ENCODE peak calls at places on chromosomes 3 and 15, in six cellular contexts. T is astrocyte, Z is adipocyte, C is sigmoid colon, E is neuronal stem cell, D is OCI-LY7. L is an unnamed sample. For H3K4me1, the result is how much of the 10 kb centered on the place peaks cover.

GRCh38 chr15:88674661-88675060 is 35.8 kb downstream of the ISG20 start:
- DNase-seq in T (no peak), Z (no peak), C (no peak), E (no peak), D (no peak), L (no peak)

GRCh38 chr3:157204431-157204830 is 44.5 kb upstream of the CCNL1 start:
- DNase-seq in T (peak), Z (peak), C (no peak), E (no peak), D (no peak), L (no peak)

GRCh38 chr3:112358311-112358780 is 25.4 kb downstream of the CD200 start:
- DNase-seq in T (peak), Z (no peak), C (no peak), E (no peak), D (peak), L (no peak)

GRCh38 chr15:67948215-67948614 is 105.9 kb upstream of the PIAS1 start:
- DNase-seq in T (no peak), Z (no peak), C (no peak), E (no peak), D (no peak), L (no peak)

GRCh38 chr3:31977736-31978135 is 3.3 kb downstream of the OSBPL10 start:
- DNase-seq in T (no peak), Z (peak), C (no peak), E (no peak), D (no peak), L (no peak)

GRCh38 chr3:113697192-113698090 is 999 bp upstream of the USF3 start:
- DNase-seq in T (no peak), Z (peak), C (peak), E (no peak), D (peak), L (no peak)

GRCh38 chr15:33098082-33099058 is 96.1 kb downstream of the FMN1 start:
- DNase-seq in T (peak), Z (peak), C (no peak), E (no peak), D (no peak), L (no peak)

GRCh38 chr3:168608926-168609325 is 513.2 kb upstream of the GOLIM4 start:
- DNase-seq in T (no peak), Z (no peak), C (no peak), E (no peak), D (no peak), L (no peak)

GRCh38 chr15:97502038-97502437 is 458.5 kb upstream of the ARRDC4 start:
- DNase-seq in T (peak), Z (no peak), C (no peak), E (no peak), D (no peak), L (no peak)

GRCh38 chr15:48643776-48644497 is 1.6 kb downstream of the FBN1 start:
- DNase-seq in T (no peak), Z (peak), C (no peak), E (no peak), D (no peak), L (no peak)

GRCh38 chr15:29968099-29968892 is 114.5 kb upstream of the GOLGA8J start:
- DNase-seq in T (peak), Z (peak), C (no peak), E (peak), D (no peak), L (no peak)

GRCh38 chr15:68620721-68621528 is 42.1 kb downstream of the CORO2B start:
- DNase-seq in T (peak), Z (peak), C (peak), E (no peak), D (no peak), L (no peak)

DNA sequence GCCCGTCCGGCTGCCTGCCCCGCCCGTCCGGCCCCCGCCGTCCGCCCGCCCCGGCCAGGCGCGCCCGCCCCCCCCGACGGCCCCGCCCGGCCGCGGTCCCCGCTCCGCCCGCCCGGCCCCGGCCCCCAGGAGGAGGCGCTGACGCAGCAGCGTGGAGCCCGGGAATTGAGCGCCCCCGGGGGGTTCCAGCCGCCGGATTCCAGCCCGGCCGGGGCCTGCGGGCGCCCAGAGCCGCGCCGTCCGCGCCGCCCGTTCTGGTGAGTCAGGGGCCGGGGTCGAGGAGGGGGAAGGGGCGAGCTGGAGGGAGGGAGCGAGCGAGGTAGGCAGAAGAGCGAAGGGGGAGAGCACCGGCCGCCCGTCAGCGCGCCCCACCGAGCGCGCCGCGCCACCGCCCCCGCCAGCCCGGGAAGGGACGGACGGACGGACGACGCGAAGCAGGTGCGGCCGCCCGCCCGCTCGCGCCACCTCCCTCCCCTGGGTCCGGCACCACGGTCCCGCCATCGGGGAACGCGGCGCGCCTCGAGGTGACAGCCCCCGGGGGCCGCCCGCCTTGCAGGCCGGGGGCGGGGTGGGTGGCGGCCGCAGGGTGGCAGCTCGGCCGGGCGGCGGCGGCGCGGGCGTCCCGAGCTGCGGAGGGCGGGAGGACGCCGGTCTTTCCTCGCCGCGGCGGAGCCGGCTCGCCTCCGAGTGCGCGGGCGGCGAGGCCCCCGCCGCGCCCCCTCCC is 421 bp downstream of the BAHD1 start:
- DNase-seq in T (no peak), Z (peak), C (no peak), E (peak), D (peak), L (no peak)
- H3K4me1 ChIP-seq in T (under half), Z (under half), C (half or more), E (half or more), D (under half), L (under half)

GRCh38 chr3:45417949-45418847 is 29.8 kb downstream of the LARS2 start:
- DNase-seq in T (no peak), Z (no peak), C (no peak), E (no peak), D (no peak), L (no peak)
- H3K4me1 ChIP-seq in T (under half), Z (under half), C (under half), E (under half), D (under half), L (under half)

GRCh38 chr3:149536429-149536828 is 61.9 kb downstream of the TM4SF4 start:
- DNase-seq in T (peak), Z (no peak), C (peak), E (peak), D (no peak), L (peak)
- H3K4me1 ChIP-seq in T (half or more), Z (half or more), C (half or more), E (half or more), D (under half), L (under half)

GRCh38 chr3:37935756-37936666 is 54.6 kb upstream of the VILL start:
- DNase-seq in T (peak), Z (peak), C (no peak), E (peak), D (no peak), L (no peak)
- H3K4me1 ChIP-seq in T (under half), Z (under half), C (half or more), E (under half), D (under half), L (under half)

GRCh38 chr3:16510620-16511319 is 2.7 kb downstream of the RFTN1 start:
- DNase-seq in T (no peak), Z (no peak), C (no peak), E (no peak), D (peak), L (no peak)
- H3K4me1 ChIP-seq in T (under half), Z (half or more), C (under half), E (under half), D (half or more), L (under half)

GRCh38 chr3:12916159-12916558 is 74.8 kb upstream of the RPL32 start:
- DNase-seq in T (no peak), Z (no peak), C (no peak), E (no peak), D (no peak), L (no peak)
- H3K4me1 ChIP-seq in T (under half), Z (under half), C (under half), E (under half), D (under half), L (under half)

GRCh38 chr3:29301332-29302011 is 20.6 kb downstream of the RBMS3 start:
- DNase-seq in T (no peak), Z (no peak), C (no peak), E (no peak), D (no peak), L (no peak)

GRCh38 chr3:29307229-29307796 is 26.4 kb downstream of the RBMS3 start:
- DNase-seq in T (peak), Z (no peak), C (no peak), E (no peak), D (no peak), L (no peak)

GRCh38 chr3:29297998-29298397 is 17.1 kb downstream of the RBMS3 start:
- DNase-seq in T (no peak), Z (no peak), C (no peak), E (no peak), D (no peak), L (no peak)

GRCh38 chr3:29302619-29303018 is 21.7 kb downstream of the RBMS3 start:
- DNase-seq in T (no peak), Z (no peak), C (no peak), E (no peak), D (no peak), L (no peak)
- H3K4me1 ChIP-seq in T (under half), Z (under half), C (under half), E (under half), D (under half), L (under half)

GRCh38 chr15:74794970-74795349 is 13.1 kb downstream of the CSK start:
- DNase-seq in T (no peak), Z (no peak), C (no peak), E (no peak), D (no peak), L (no peak)
- H3K4me1 ChIP-seq in T (under half), Z (under half), C (under half), E (under half), D (half or more), L (under half)